ENCODE peak calls at places on chromosomes 4 and X, in six cellular contexts. L is A549, M is IMR-90, Y is K562, B is HCT116, A is SK-N-SH. F is an unnamed sample.

GRCh38 chr4:26281876-26282275 is 38.9 kb upstream of the RBPJ start:
- DNase-seq in L (no peak), M (peak; percentile 83), Y (no peak), B (no peak), A (no peak), F (no peak)

GRCh38 chr4:101277661-101278060 is 69.7 kb downstream of the PPP3CA start:
- DNase-seq in L (no peak), M (peak; percentile 81), Y (no peak), B (no peak), A (no peak), F (no peak)

GRCh38 chr4:166972071-166972470 is 262.2 kb downstream of the SPOCK3 start:
- DNase-seq in L (no peak), M (no peak), Y (no peak), B (no peak), A (no peak), F (no peak)

GRCh38 chrX:12903646-12904045 is 2.8 kb upstream of the TLR8 start:
- DNase-seq in L (no peak), M (peak; percentile 24), Y (no peak), B (no peak), A (no peak), F (no peak)

GRCh38 chr4:99652596-99653436 is 4.8 kb downstream of the C4orf54 start:
- DNase-seq in L (no peak), M (no peak), Y (no peak), B (no peak), A (peak; percentile 9), F (no peak)

GRCh38 chr4:8580321-8581093 is at the start of gene GPR78:
- DNase-seq in L (no peak), M (peak; percentile 49), Y (peak; percentile 90), B (no peak), A (peak; percentile 82), F (peak; percentile 99)

GRCh38 chr4:24172406-24172805 is 282.6 kb upstream of the PPARGC1A start:
- DNase-seq in L (no peak), M (no peak), Y (no peak), B (no peak), A (no peak), F (no peak)

GRCh38 chr4:2054217-2054616 is 4.9 kb upstream of the NAT8L start:
- DNase-seq in L (no peak), M (no peak), Y (no peak), B (no peak), A (no peak), F (no peak)

GRCh38 chr4:9703391-9703790 is 78.0 kb upstream of the DRD5 start:
- DNase-seq in L (peak; percentile 18), M (no peak), Y (peak; percentile 56), B (peak; percentile 52), A (peak; percentile 58), F (peak; percentile 94)

GRCh38 chrX:56802428-56802827 is 73.4 kb downstream of the NBDY start:
- DNase-seq in L (no peak), M (no peak), Y (no peak), B (no peak), A (no peak), F (no peak)

GRCh38 chr4:52052475-52052780 is 1.3 kb downstream of the SPATA18 start:
- DNase-seq in L (no peak), M (peak; percentile 20), Y (no peak), B (no peak), A (no peak), F (no peak)

GRCh38 chrX:136477026-136477425 is 10.7 kb upstream of the BRS3 start:
- DNase-seq in L (peak; percentile 10), M (no peak), Y (no peak), B (no peak), A (peak; percentile 5), F (no peak)

GRCh38 chrX:16914058-16914457 is 32.4 kb upstream of the REPS2 start:
- DNase-seq in L (no peak), M (no peak), Y (no peak), B (no peak), A (no peak), F (no peak)

GRCh38 chr4:70183168-70183939 is 12.2 kb upstream of the ODAM start:
- DNase-seq in L (peak; percentile 0), M (peak; percentile 48), Y (peak; percentile 23), B (peak; percentile 65), A (peak; percentile 3), F (peak; percentile 9)

GRCh38 chr4:79250887-79251286 is 75.0 kb downstream of the NAA11 start:
- DNase-seq in L (no peak), M (no peak), Y (no peak), B (no peak), A (no peak), F (no peak)

GRCh38 chr4:72119946-72120345 is 88.1 kb downstream of the NPFFR2 start:
- DNase-seq in L (no peak), M (no peak), Y (no peak), B (no peak), A (no peak), F (no peak)

GRCh38 chr4:182478475-182478874 is 235.3 kb downstream of the TENM3 start:
- DNase-seq in L (peak; percentile 20), M (peak; percentile 59), Y (peak; percentile 13), B (peak; percentile 16), A (peak; percentile 51), F (no peak)

GRCh38 chr4:184383497-184384055 is 90.8 kb downstream of the IRF2 start:
- DNase-seq in L (peak; percentile 64), M (peak; percentile 99), Y (no peak), B (peak; percentile 24), A (no peak), F (no peak)

DNA sequence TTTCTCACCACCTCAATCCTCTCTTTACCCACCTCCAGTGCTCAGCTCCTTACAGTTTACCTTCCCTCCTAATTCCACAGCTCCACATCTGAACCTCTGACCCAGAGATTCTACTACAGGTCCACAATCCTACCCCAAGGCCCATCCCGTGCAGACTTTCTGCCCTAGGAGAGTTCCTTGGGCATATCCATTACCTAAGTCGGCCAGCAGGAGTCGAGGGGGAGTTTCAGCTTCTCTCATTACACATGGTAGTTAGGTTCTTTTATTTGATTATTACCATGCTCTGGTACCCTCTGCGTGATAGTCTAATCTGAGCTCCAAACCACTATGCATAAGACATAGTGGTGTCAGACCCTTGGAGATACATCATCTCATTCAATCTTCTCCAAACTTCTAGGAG is 117.9 kb downstream of the SH3RF1 start:
- DNase-seq in L (no peak), M (no peak), Y (peak; percentile 9), B (no peak), A (no peak), F (no peak)
- TF ChIP-seq CTCF in L (no peak), M (no peak), Y (peak; percentile 29), B (peak; percentile 42), A (peak; percentile 39), F (peak; percentile 44)

GRCh38 chr4:118586357-118586790 is 98.8 kb upstream of the METTL14 start:
- DNase-seq in L (no peak), M (no peak), Y (no peak), B (no peak), A (no peak), F (no peak)
- TF ChIP-seq RAD21 in L (no peak), M (no peak), Y (no peak), B (no peak), A (no peak), F (no peak)

GRCh38 chr4:53598483-53598882 is 7.2 kb upstream of the LNX1 start:
- DNase-seq in L (no peak), M (peak; percentile 57), Y (no peak), B (no peak), A (no peak), F (no peak)

GRCh38 chr4:53599632-53600031 is 8.3 kb upstream of the LNX1 start:
- DNase-seq in L (no peak), M (no peak), Y (no peak), B (no peak), A (no peak), F (no peak)

GRCh38 chr4:53602390-53602789 is 11.1 kb upstream of the LNX1 start:
- DNase-seq in L (no peak), M (no peak), Y (no peak), B (no peak), A (no peak), F (no peak)

GRCh38 chr4:53598901-53599300 is 7.6 kb upstream of the LNX1 start:
- DNase-seq in L (no peak), M (no peak), Y (no peak), B (no peak), A (no peak), F (no peak)

GRCh38 chr4:53601251-53601764 is 10.0 kb upstream of the LNX1 start:
- DNase-seq in L (no peak), M (no peak), Y (no peak), B (no peak), A (peak; percentile 41), F (peak; percentile 33)
- TF ChIP-seq CTCF in L (no peak), M (peak; percentile 19), Y (peak; percentile 57), B (peak; percentile 66), A (peak; percentile 37), F (peak; percentile 70)

GRCh38 chrX:7253565-7253964 is 105.6 kb upstream of the PUDP start:
- DNase-seq in L (no peak), M (no peak), Y (no peak), B (no peak), A (no peak), F (no peak)

GRCh38 chrX:7254144-7254543 is 106.2 kb upstream of the PUDP start:
- DNase-seq in L (no peak), M (no peak), Y (no peak), B (no peak), A (no peak), F (no peak)

GRCh38 chrX:7252013-7252610 is 104.2 kb upstream of the PUDP start:
- DNase-seq in L (no peak), M (no peak), Y (no peak), B (no peak), A (no peak), F (no peak)
- TF ChIP-seq RAD21 in L (no peak), M (no peak), Y (no peak), B (no peak), A (no peak), F (no peak)

GRCh38 chrX:74422576-74423288 is 1.4 kb downstream of the SLC16A2 start:
- DNase-seq in L (no peak), M (peak; percentile 66), Y (no peak), B (no peak), A (peak; percentile 76), F (no peak)
- TF ChIP-seq CTCF in L (no peak), M (peak; percentile 29), Y (no peak), B (no peak), A (peak; percentile 46), F (peak; percentile 32)

DNA sequence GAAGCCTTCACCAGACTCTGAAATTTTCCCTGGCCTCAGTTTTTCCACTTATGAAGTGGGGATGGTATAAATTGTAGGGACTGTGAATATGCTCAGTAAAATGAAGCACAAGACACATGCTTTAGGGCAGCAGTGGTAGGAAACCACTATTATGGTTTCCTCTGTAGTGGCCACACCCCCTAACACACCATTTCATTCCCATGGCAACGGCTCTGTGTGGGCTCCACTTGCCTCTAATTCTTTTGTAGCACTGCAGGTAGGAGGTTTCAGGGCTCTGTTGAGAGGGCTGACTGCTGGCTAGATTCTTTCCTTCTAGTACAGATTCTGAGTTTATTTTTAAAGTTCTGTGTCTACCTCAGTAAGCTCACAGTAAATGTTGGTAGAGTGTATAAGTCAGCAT is 3.5 kb upstream of the VMA21 start:
- DNase-seq in L (no peak), M (no peak), Y (no peak), B (no peak), A (no peak), F (no peak)
- TF ChIP-seq RAD21 in L (no peak), M (no peak), Y (no peak), B (no peak), A (no peak), F (no peak)

F was measured in H1.